ENCODE peak calls at places on chromosomes 5 and 9, in eight cellular contexts. M, U, V, O, F, Y, T and B are unnamed samples.

GRCh38 chr5:130720355-130720754 is 444.7 kb downstream of the HINT1 start:
- DNase-seq in M (peak), U (peak), V (peak), O (peak), F (no peak), Y (peak), T (no peak), B (no peak)

GRCh38 chr5:149166128-149166527 is 24.8 kb downstream of the ABLIM3 start:
- DNase-seq in M (no peak), U (no peak), V (no peak), O (no peak), F (no peak), Y (no peak), T (no peak), B (no peak)

GRCh38 chr5:107598958-107599357 is 71.8 kb downstream of the EFNA5 start:
- DNase-seq in M (no peak), U (no peak), V (peak), O (no peak), F (no peak), Y (no peak), T (no peak), B (no peak)

GRCh38 chr5:145776886-145777285 is 58.3 kb downstream of the PRELID2 start:
- DNase-seq in M (no peak), U (no peak), V (no peak), O (no peak), F (no peak), Y (no peak), T (no peak), B (no peak)

GRCh38 chr5:147332643-147333042 is 97.8 kb downstream of the STK32A start:
- DNase-seq in M (no peak), U (no peak), V (no peak), O (no peak), F (peak), Y (no peak), T (no peak), B (no peak)

GRCh38 chr9:126228779-126229444 is 97.7 kb upstream of the MVB12B start:
- DNase-seq in M (peak), U (peak), V (peak), O (peak), F (no peak), Y (peak), T (peak), B (peak)

GRCh38 chr9:137277329-137278041 is at the start of gene TOR4A:
- DNase-seq in M (peak), U (no peak), V (peak), O (peak), F (peak), Y (peak), T (peak), B (no peak)

GRCh38 chr9:20387062-20387461 is 235.2 kb downstream of the MLLT3 start:
- DNase-seq in M (no peak), U (no peak), V (no peak), O (no peak), F (no peak), Y (no peak), T (no peak), B (no peak)

GRCh38 chr9:33288828-33289483 is 1.4 kb upstream of the NFX1 start:
- DNase-seq in M (no peak), U (no peak), V (no peak), O (no peak), F (no peak), Y (no peak), T (no peak), B (no peak)

GRCh38 chr9:129351642-129352151 is 173.6 kb upstream of the IER5L start:
- DNase-seq in M (peak), U (peak), V (no peak), O (no peak), F (no peak), Y (peak), T (no peak), B (no peak)

GRCh38 chr9:34292552-34292951 is 36.5 kb downstream of the KIF24 start:
- DNase-seq in M (no peak), U (no peak), V (no peak), O (no peak), F (no peak), Y (no peak), T (no peak), B (no peak)

GRCh38 chr5:17203329-17204132 is 13.9 kb upstream of the BASP1 start:
- DNase-seq in M (peak), U (peak), V (peak), O (peak), F (no peak), Y (peak), T (peak), B (no peak)

GRCh38 chr5:140362875-140363630 is 3.1 kb downstream of the SLC4A9 start:
- DNase-seq in M (peak), U (peak), V (peak), O (peak), F (no peak), Y (peak), T (peak), B (peak)

GRCh38 chr9:89453452-89453851 is 44.5 kb downstream of the SEMA4D start:
- DNase-seq in M (no peak), U (no peak), V (no peak), O (no peak), F (no peak), Y (no peak), T (no peak), B (no peak)

GRCh38 chr9:98488578-98489312 is 220.0 kb downstream of the GABBR2 start:
- DNase-seq in M (peak), U (no peak), V (no peak), O (no peak), F (no peak), Y (no peak), T (no peak), B (no peak)

GRCh38 chr9:127583605-127584053 is 28.4 kb upstream of the STXBP1 start:
- DNase-seq in M (no peak), U (no peak), V (no peak), O (no peak), F (no peak), Y (no peak), T (no peak), B (no peak)

GRCh38 chr9:93949694-93950449 is 5.3 kb downstream of the BARX1 start:
- DNase-seq in M (peak), U (no peak), V (no peak), O (peak), F (no peak), Y (peak), T (no peak), B (peak)

GRCh38 chr9:103942171-103942570 is 151.9 kb upstream of the SMC2 start:
- DNase-seq in M (no peak), U (no peak), V (no peak), O (no peak), F (no peak), Y (no peak), T (no peak), B (no peak)

GRCh38 chr9:38036359-38037084 is 32.5 kb downstream of the SHB start:
- DNase-seq in M (no peak), U (no peak), V (no peak), O (no peak), F (no peak), Y (peak), T (no peak), B (no peak)

GRCh38 chr5:116037236-116037822 is 5.1 kb downstream of the ARL14EPL start:
- DNase-seq in M (no peak), U (no peak), V (no peak), O (peak), F (no peak), Y (no peak), T (no peak), B (no peak)

GRCh38 chr9:109286571-109286977 is 34.3 kb downstream of the EPB41L4B start:
- DNase-seq in M (no peak), U (no peak), V (no peak), O (no peak), F (no peak), Y (no peak), T (no peak), B (peak)

GRCh38 chr9:2340046-2340760 is 281.4 kb upstream of the VLDLR start:
- DNase-seq in M (no peak), U (no peak), V (no peak), O (no peak), F (no peak), Y (no peak), T (no peak), B (no peak)

GRCh38 chr9:94983552-94983951 is 257.1 kb downstream of the AOPEP start:
- DNase-seq in M (no peak), U (no peak), V (peak), O (no peak), F (no peak), Y (no peak), T (no peak), B (no peak)

GRCh38 chr9:94984891-94985476 is 258.5 kb downstream of the AOPEP start:
- DNase-seq in M (no peak), U (no peak), V (no peak), O (no peak), F (no peak), Y (no peak), T (no peak), B (no peak)

GRCh38 chr9:94982211-94982610 is 255.7 kb downstream of the AOPEP start:
- DNase-seq in M (no peak), U (no peak), V (no peak), O (no peak), F (no peak), Y (no peak), T (no peak), B (no peak)

GRCh38 chr9:94987731-94988130 is 261.2 kb downstream of the AOPEP start:
- DNase-seq in M (no peak), U (no peak), V (no peak), O (no peak), F (no peak), Y (no peak), T (no peak), B (no peak)

DNA sequence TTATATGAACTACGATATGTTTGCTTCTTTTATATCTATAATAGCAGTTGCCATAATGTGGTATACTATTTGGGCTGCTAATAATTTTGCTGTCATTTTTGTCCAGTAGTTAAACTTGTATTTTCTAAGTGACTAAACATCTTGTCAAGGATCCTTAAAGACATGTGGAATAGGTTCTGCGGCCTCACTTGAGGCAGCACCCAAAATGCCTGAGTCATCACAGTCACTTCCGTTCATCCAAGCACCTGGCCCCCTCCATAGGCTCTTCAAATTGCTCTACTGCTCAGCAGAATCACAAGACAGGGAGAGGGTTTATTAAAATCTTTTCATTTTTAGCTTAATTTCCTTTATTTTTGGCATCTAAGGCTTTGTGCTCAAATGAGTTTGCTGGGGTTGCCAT is 259.1 kb downstream of the AOPEP start:
- DNase-seq in M (no peak), U (no peak), V (no peak), O (no peak), F (no peak), Y (peak), T (no peak), B (no peak)
- TF ChIP-seq POLR2AphosphoS5 in M (no peak), U (no peak), V (no peak), O (no peak), F (no peak), Y (no peak), T (no peak), B (no peak)

DNA sequence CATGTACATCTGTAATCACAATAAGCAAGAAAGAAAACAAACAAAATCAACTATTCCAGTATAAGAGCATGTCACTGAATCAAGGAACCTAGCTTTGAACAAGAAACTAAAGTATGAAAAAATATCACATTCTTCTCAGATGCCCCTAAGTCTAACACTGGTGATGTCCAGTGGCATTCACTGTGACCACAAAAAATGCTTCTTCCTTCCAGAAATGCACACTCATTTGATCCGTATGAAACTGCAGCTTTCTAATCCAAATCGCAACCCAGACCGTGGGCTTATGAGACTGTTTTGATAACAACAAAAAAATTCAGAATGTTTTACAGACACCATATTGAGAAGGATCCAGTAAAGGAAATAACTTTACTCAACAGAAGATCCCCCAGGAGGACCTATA is 320.1 kb upstream of the TARS1 start:
- DNase-seq in M (no peak), U (no peak), V (no peak), O (no peak), F (no peak), Y (no peak), T (no peak), B (no peak)
- TF ChIP-seq REST in M (no peak), U (no peak), V (no peak), O (no peak), F (no peak), Y (no peak), T (no peak), B (no peak)

GRCh38 chr5:42993516-42994284 is 46.4 kb downstream of the ANXA2R start:
- DNase-seq in M (no peak), U (no peak), V (no peak), O (no peak), F (no peak), Y (no peak), T (peak), B (no peak)
- TF ChIP-seq POLR2AphosphoS5 in M (no peak), U (no peak), V (no peak), O (no peak), F (peak), Y (peak), T (peak), B (no peak)

GRCh38 chr5:65010841-65011240 is 242.1 kb downstream of the CWC27 start:
- DNase-seq in M (no peak), U (no peak), V (no peak), O (no peak), F (no peak), Y (no peak), T (no peak), B (no peak)
- TF ChIP-seq REST in M (no peak), U (no peak), V (no peak), O (no peak), F (no peak), Y (no peak), T (no peak), B (no peak)

GRCh38 chr9:134645607-134646365 is 4.2 kb downstream of the COL5A1 start:
- DNase-seq in M (no peak), U (no peak), V (no peak), O (no peak), F (no peak), Y (no peak), T (no peak), B (no peak)

GRCh38 chr9:134650431-134651190 is 9.0 kb downstream of the COL5A1 start:
- DNase-seq in M (no peak), U (no peak), V (no peak), O (no peak), F (no peak), Y (no peak), T (no peak), B (no peak)

GRCh38 chr9:134644715-134645606 is 3.4 kb downstream of the COL5A1 start:
- DNase-seq in M (no peak), U (peak), V (no peak), O (no peak), F (no peak), Y (peak), T (no peak), B (no peak)

GRCh38 chr9:134648701-134649525 is 7.3 kb downstream of the COL5A1 start:
- DNase-seq in M (no peak), U (no peak), V (no peak), O (no peak), F (no peak), Y (no peak), T (no peak), B (no peak)

DNA sequence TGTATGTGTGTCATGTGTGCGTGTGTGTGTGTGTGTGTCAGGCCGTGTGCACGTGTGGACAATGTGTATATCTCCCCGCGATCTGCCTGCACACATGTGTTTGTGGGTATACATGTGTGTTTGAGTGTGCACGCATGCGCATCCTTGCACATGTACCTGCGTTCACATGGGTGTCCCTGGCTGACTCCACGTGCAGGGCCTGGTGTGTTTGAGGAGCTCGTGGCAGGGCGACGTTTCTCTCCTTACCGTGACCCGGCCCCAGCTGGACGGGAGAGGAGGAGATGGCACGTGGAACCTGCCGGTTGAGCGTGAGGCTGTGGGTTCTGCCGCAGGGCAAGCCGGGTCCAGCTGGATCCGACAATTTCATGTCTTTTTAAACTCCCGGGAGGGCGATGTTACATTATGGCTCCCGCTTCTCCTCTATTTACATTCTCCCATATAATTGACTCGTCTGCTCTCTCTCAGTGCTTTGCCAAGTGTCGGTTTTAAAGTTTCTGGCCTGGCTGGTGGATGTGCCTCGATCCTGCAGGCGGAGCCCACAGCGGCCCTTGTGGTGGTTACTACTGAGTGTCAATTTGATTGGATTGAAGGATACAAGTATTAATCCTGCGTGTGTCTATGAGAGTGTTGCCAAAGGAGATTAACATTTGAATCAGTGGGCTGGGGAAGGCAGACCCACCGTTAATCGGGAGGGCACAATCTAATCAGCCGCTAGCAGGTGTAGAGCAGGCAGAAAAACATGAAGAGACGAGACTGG is 5.9 kb downstream of the COL5A1 start:
- DNase-seq in M (no peak), U (no peak), V (no peak), O (no peak), F (no peak), Y (no peak), T (no peak), B (no peak)
- TF ChIP-seq POLR2AphosphoS5 in M (no peak), U (no peak), V (no peak), O (no peak), F (no peak), Y (no peak), T (no peak), B (no peak)